ENCODE peak calls at places on chromosomes 16 and 17, in nine cellular contexts. E is transverse colon; O is skeletal muscle cell; F is activated T-helper 9 cell treated with anti-CD3 and anti-CD28 coated beads, Interleukin-2, amount 50 U/mL, for 16 hours; P is adipocyte; Y is effector memory CD8-positive, alpha-beta T cell; S is occipital lobe; Q is SK-MEL-5; V is iPS DF 19.7. A is an unnamed sample.

GRCh38 chr17:45200701-45201100 is 21.0 kb upstream of the FMNL1 start:
- DNase-seq in F (no peak), Q (peak; percentile 32), V (no peak), Y (no peak), S (no peak), O (no peak), P (peak; percentile 14), E (no peak), A (no peak)

GRCh38 chr17:35373984-35374765 is 754 bp upstream of the SLFN11 start:
- DNase-seq in P (peak; percentile 83), S (no peak), V (no peak), F (peak; percentile 31), O (no peak), E (peak; percentile 49), Q (no peak), Y (peak; percentile 48), A (no peak)

GRCh38 chr17:76865174-76865573 is 3.0 kb upstream of the MGAT5B start:
- DNase-seq in Q (no peak), P (no peak), S (no peak), F (no peak), V (no peak), Y (no peak), E (no peak), O (no peak), A (no peak)

GRCh38 chr17:28612936-28613872 is 781 bp downstream of the RSKR start:
- DNase-seq in E (peak; percentile 21), O (no peak), Q (peak; percentile 60), S (no peak), F (peak; percentile 3), Y (peak; percentile 42), P (peak; percentile 64), V (no peak), A (no peak)

GRCh38 chr16:10834130-10834529 is 15.5 kb upstream of the TVP23A start:
- DNase-seq in F (no peak), P (no peak), O (no peak), S (no peak), Q (no peak), E (no peak), Y (no peak), V (no peak), A (no peak)

GRCh38 chr16:10868562-10869469 is 8.2 kb upstream of the CIITA start:
- DNase-seq in V (no peak), F (no peak), P (no peak), S (no peak), O (no peak), Q (no peak), E (peak; percentile 46), Y (no peak), A (no peak)

GRCh38 chr16:70493863-70494770 is 29.2 kb downstream of the COG4 start:
- DNase-seq in S (no peak), F (no peak), P (no peak), Q (no peak), O (no peak), V (no peak), Y (no peak), E (no peak), A (no peak)

GRCh38 chr17:48626470-48627241 is 498 bp upstream of the HOXB9 start:
- DNase-seq in O (no peak), Q (peak; percentile 40), V (no peak), E (peak; percentile 80), Y (no peak), P (no peak), S (no peak), F (peak; percentile 48), A (no peak)

GRCh38 chr16:86521236-86522197 is 11.2 kb downstream of the FOXF1 start:
- DNase-seq in S (no peak), V (no peak), P (no peak), O (no peak), Q (peak; percentile 15), Y (no peak), E (no peak), F (no peak), A (no peak)